ENCODE peak calls at places on chromosomes 2 and 18, in eight cellular contexts. Z is colonic mucosa; Q is CD8-positive, alpha-beta T cell; B is fibroblast of lung; J is HCT116; M is ascending aorta; G is coronary artery; E is PC-3. A is an unnamed sample.
A peak's percentile ranks its signal among the peaks of the same experiment; 100 is the strongest.

GRCh38 chr2:169768262-169768995 is 30.2 kb upstream of the SSB start:
- DNase-seq in Z (peak; percentile 31), J (no peak), B (no peak), Q (no peak), G (no peak), E (no peak), M (no peak), A (no peak)

GRCh38 chr2:30265441-30266015 is 34.2 kb downstream of the LBH start:
- DNase-seq in J (no peak), E (no peak), Z (no peak), B (peak; percentile 71), G (peak; percentile 64), M (no peak), Q (no peak), A (no peak)

GRCh38 chr2:177679611-177680530 is 287.3 kb downstream of the AGPS start:
- DNase-seq in B (no peak), G (no peak), Q (no peak), E (no peak), M (no peak), Z (peak; percentile 38), J (no peak), A (no peak)

GRCh38 chr2:137873860-137874259 is 90.4 kb upstream of the HNMT start:
- DNase-seq in J (no peak), E (no peak), B (no peak), G (no peak), Z (no peak), M (no peak), Q (no peak), A (no peak)

GRCh38 chr2:15665067-15665942 is 73.6 kb downstream of the DDX1 start:
- DNase-seq in Z (peak; percentile 52), Q (no peak), E (no peak), B (no peak), J (no peak), M (no peak), G (no peak), A (no peak)

GRCh38 chr2:230714122-230714453 is 1.4 kb downstream of the CAB39 start:
- DNase-seq in G (no peak), B (peak; percentile 84), E (peak; percentile 83), M (no peak), Q (no peak), J (no peak), Z (peak; percentile 36), A (no peak)

GRCh38 chr2:237231593-237231992 is 145.9 kb downstream of the COPS8 start:
- DNase-seq in Z (no peak), G (no peak), M (no peak), E (no peak), J (no peak), B (no peak), Q (no peak), A (no peak)

GRCh38 chr2:121919803-121920202 is 164.4 kb downstream of the TSN start:
- DNase-seq in G (no peak), Z (no peak), M (no peak), B (no peak), E (no peak), J (no peak), Q (no peak), A (no peak)

GRCh38 chr2:16219292-16219975 is 279.1 kb downstream of the MYCN start:
- DNase-seq in J (no peak), Q (no peak), Z (no peak), B (no peak), E (no peak), G (no peak), M (no peak), A (no peak)

GRCh38 chr2:27042159-27042661 is 9.3 kb upstream of the AGBL5 start:
- DNase-seq in M (no peak), B (no peak), G (no peak), Z (no peak), E (no peak), J (no peak), Q (no peak), A (no peak)

GRCh38 chr18:4511166-4511565 is 56.1 kb upstream of the DLGAP1 start:
- DNase-seq in G (no peak), J (no peak), Z (no peak), B (no peak), E (no peak), M (no peak), Q (no peak), A (no peak)

GRCh38 chr2:42316910-42317309 is 44.1 kb downstream of the COX7A2L start:
- DNase-seq in Z (no peak), Q (no peak), B (no peak), M (no peak), G (no peak), J (no peak), E (no peak), A (no peak)

GRCh38 chr2:15704086-15704787 is 112.6 kb downstream of the DDX1 start:
- DNase-seq in M (no peak), E (no peak), Z (no peak), B (no peak), J (no peak), Q (no peak), G (no peak), A (no peak)

GRCh38 chr2:218031261-218031660 is 28.5 kb upstream of the TNS1 start:
- DNase-seq in E (no peak), G (no peak), M (no peak), Z (no peak), B (no peak), J (no peak), Q (no peak), A (no peak)

GRCh38 chr2:28413152-28413895 is 20.7 kb downstream of the FOSL2 start:
- DNase-seq in B (peak; percentile 52), Q (no peak), M (no peak), E (no peak), Z (peak; percentile 65), J (no peak), G (no peak), A (no peak)

GRCh38 chr18:68532328-68532885 is 182.5 kb downstream of the TMX3 start:
- DNase-seq in G (no peak), B (no peak), J (no peak), E (no peak), M (no peak), Z (no peak), Q (no peak), A (no peak)

GRCh38 chr18:1052301-1052700 is 147.6 kb downstream of the ADCYAP1 start:
- DNase-seq in Q (no peak), G (no peak), J (no peak), M (no peak), E (no peak), B (no peak), Z (no peak), A (no peak)

GRCh38 chr2:62423235-62423634 is 82.8 kb downstream of the TMEM17 start:
- DNase-seq in Q (no peak), J (peak; percentile 15), Z (no peak), M (no peak), G (no peak), E (peak; percentile 43), B (peak; percentile 8), A (no peak)

GRCh38 chr2:67046568-67046967 is 350.6 kb upstream of the ETAA1 start:
- DNase-seq in G (no peak), Q (no peak), B (no peak), Z (no peak), M (no peak), E (peak; percentile 68), J (no peak), A (no peak)

GRCh38 chr2:74821177-74822124 is 12.5 kb upstream of the HK2 start:
- DNase-seq in M (no peak), J (no peak), G (no peak), E (peak; percentile 7), B (peak; percentile 13), Z (no peak), Q (no peak), A (no peak)

GRCh38 chr2:109290887-109291675 is 162.1 kb downstream of the SH3RF3 start:
- DNase-seq in Z (no peak), E (no peak), B (peak; percentile 66), Q (no peak), G (no peak), J (no peak), M (no peak), A (no peak)

GRCh38 chr18:79657342-79657996 is 22.1 kb upstream of the CTDP1 start:
- DNase-seq in Z (no peak), E (peak; percentile 36), G (no peak), J (no peak), B (no peak), Q (no peak), M (no peak), A (no peak)

GRCh38 chr2:73244580-73244979 is 10.5 kb downstream of the CCT7 start:
- DNase-seq in G (no peak), Z (no peak), Q (no peak), J (no peak), B (no peak), M (no peak), E (no peak), A (no peak)
- H3K27ac ChIP-seq in G (no peak overlapping the region), Z (no peak overlapping the region), Q (no peak overlapping the region), J (no peak overlapping the region), B (no peak overlapping the region), M (no peak overlapping the region), E (no peak overlapping the region), A (no peak overlapping the region)

GRCh38 chr18:2986150-2986865 is 26.6 kb downstream of the LPIN2 start:
- DNase-seq in M (no peak), B (peak; percentile 61), J (no peak), Q (no peak), Z (no peak), E (no peak), G (no peak), A (no peak)
- H3K27ac ChIP-seq in M (no peak overlapping the region), B (no peak overlapping the region), J (no peak overlapping the region), Q (no peak overlapping the region), Z (peak overlapping the region; percentile 82), E (no peak overlapping the region), G (no peak overlapping the region), A (no peak overlapping the region)

DNA sequence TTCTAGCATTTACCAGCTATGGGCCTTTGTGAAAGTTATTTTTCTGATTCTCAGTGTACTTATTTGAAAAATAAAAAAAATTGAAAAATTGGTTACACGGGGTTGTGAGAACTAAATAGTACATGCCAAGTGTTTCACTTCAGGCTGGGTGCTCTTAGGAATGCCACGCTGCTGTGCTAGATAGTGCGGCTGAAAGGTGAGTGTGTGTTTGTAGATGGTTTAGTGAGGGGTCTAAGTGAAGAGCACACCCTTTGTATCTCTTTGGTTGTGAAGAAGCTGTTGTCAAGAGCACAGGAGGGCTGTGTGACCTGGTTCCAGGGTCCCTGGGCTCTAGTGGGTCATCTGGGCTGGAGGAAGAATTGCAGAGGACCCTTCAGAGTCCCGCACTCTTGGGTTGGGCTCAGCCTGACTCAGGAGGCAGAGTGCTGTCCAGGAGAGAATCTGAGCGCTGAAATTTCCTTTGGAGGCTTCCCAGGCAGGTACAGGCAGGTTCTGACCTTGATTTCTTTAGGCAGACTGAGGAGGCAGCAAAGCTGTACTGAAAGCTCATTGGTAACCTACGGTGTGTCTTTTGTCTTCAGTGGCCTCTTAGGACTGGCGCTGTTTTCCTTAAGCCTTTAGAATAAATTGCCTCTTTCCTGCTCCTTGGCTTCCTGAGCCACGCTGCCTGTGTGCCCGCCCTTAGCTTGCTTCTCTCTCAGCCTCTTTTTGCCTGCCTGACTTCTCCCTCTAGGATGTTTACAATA is 44.4 kb downstream of the MAP4K4 start:
- DNase-seq in M (no peak), Q (no peak), J (no peak), E (no peak), Z (no peak), B (peak; percentile 24), G (no peak), A (peak; percentile 52)
- H3K27ac ChIP-seq in M (peak overlapping the region; percentile 69), Q (no peak overlapping the region), J (no peak overlapping the region), E (no peak overlapping the region), Z (no peak overlapping the region), B (peak overlapping the region; percentile 60), G (peak overlapping the region; percentile 29), A (peak overlapping the region; percentile 90)

DNA sequence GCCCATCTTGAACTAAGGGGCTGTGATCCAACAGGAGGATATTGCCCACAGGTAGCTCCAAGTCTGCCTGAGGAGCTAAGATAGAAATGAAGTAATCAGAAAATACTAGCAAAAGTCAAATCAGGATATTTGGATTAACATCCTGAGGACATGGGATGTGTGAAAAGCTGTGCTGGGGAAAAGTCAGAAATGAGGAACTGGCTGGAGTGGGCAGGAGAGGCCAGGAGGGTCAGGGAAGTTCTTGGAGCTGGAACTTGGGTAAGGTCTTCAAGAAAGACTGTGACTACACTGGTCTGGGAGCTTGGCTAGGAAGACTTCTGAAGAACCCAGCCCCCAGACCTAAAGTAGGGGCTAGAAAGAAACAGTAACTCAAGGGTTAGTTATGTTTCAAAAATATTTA is 250.9 kb downstream of the PRKCE start:
- DNase-seq in J (no peak), E (no peak), Q (no peak), Z (no peak), G (no peak), M (no peak), B (no peak), A (no peak)
- H3K27ac ChIP-seq in J (no peak overlapping the region), E (no peak overlapping the region), Q (no peak overlapping the region), Z (no peak overlapping the region), G (no peak overlapping the region), M (no peak overlapping the region), B (no peak overlapping the region), A (no peak overlapping the region)